ENCODE peak calls at places on chromosome 1, in four cellular contexts. F, Y, K and A are unnamed samples.

GRCh38 chr1:180901221-180901990 is 11.3 kb upstream of the KIAA1614 start:
- DNase-seq in F (no peak), Y (no peak), K (no peak), A (no peak)

GRCh38 chr1:84668185-84668584 is 22.1 kb downstream of the SSX2IP start:
- DNase-seq in F (peak; percentile 56), Y (no peak), K (peak; percentile 28), A (no peak)

GRCh38 chr1:100622966-100623762 is 85.2 kb downstream of the GPR88 start:
- DNase-seq in F (no peak), Y (no peak), K (peak; percentile 93), A (peak; percentile 71)

GRCh38 chr1:12244078-12244477 is 14.2 kb downstream of the VPS13D start:
- DNase-seq in F (no peak), Y (no peak), K (peak; percentile 37), A (no peak)

GRCh38 chr1:7384121-7384520 is 387.0 kb upstream of the VAMP3 start:
- DNase-seq in F (no peak), Y (no peak), K (no peak), A (no peak)

GRCh38 chr1:3790501-3790923 is 5.8 kb downstream of the LRRC47 start:
- DNase-seq in F (no peak), Y (no peak), K (no peak), A (no peak)

GRCh38 chr1:209861242-209861641 is 33.5 kb downstream of the UTP25 start:
- DNase-seq in F (no peak), Y (no peak), K (no peak), A (no peak)

GRCh38 chr1:239856924-239857323 is 234.8 kb upstream of the FMN2 start:
- DNase-seq in F (no peak), Y (no peak), K (no peak), A (no peak)

GRCh38 chr1:14390816-14391215 is 207.7 kb upstream of the KAZN start:
- DNase-seq in F (no peak), Y (no peak), K (no peak), A (no peak)

GRCh38 chr1:161069731-161070270 is at the start of gene ARHGAP30:
- DNase-seq in F (peak; percentile 96), Y (peak; percentile 90), K (no peak), A (no peak)
- H3K4me3 ChIP-seq in F (peak within 1 kb of the TSS; percentile 97), Y (peak within 1 kb of the TSS; percentile 54), K (no peak within 1 kb of the TSS), A (no peak within 1 kb of the TSS)

DNA sequence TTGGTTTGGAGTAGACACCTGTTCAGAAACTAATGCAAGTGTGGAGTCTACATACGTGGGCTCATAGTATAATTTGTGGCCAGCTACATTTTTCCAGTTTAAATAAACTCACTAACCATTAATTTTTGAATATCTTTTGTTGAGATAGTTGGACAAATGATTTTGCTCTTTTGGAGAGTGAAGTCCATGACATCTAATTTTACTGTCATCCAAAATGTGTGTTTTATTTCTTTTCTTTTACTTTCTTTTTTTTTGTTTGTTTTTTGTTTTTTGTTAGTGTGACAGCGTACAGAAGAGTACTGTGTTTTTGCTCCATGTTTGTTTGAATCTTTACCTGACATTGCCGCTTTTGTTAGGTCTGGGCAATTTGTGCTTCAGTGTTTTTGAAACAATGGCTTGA is 5.0 kb downstream of the RBM15 start:
- DNase-seq in F (no peak), Y (no peak), K (no peak), A (no peak)
- H3K4me1 ChIP-seq in F (peaks cover 87% of the 10 kb centered on the region), Y (peaks cover 83% of the 10 kb centered on the region), K (peaks cover 62% of the 10 kb centered on the region), A (peaks cover 67% of the 10 kb centered on the region)

GRCh38 chr1:160565568-160565967 is 13.7 kb downstream of the CD84 start:
- DNase-seq in F (no peak), Y (no peak), K (no peak), A (no peak)
- H3K4me3 ChIP-seq in F (no peak overlapping the region), Y (no peak overlapping the region), K (no peak overlapping the region), A (no peak overlapping the region)

DNA sequence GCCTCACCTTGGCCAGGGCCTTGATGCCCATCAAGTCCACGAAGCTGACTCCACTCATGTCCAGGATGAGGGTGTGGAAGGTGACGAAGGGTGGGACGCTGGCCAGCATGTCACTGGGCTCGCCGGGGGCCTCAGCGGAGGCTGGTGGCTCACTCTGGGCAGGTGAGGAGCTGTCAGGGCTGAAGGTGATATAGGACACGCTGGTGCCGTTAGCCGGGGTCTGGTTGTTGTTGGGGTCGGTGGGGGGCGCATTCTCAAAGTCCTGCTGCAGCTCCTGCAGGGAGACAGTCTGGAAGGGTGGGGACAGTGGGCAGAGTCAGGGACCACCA is 21.7 kb downstream of the SLC26A9 start:
- DNase-seq in F (no peak), Y (no peak), K (no peak), A (no peak)
- H3K4me1 ChIP-seq in F (no peaks in the 10 kb centered on the region), Y (peaks cover 15% of the 10 kb centered on the region), K (peaks cover 12% of the 10 kb centered on the region), A (peaks cover 26% of the 10 kb centered on the region)

GRCh38 chr1:53448241-53448841 is 10.9 kb upstream of the DMRTB1 start:
- DNase-seq in F (no peak), Y (no peak), K (no peak), A (no peak)
- H3K4me3 ChIP-seq in F (no peak overlapping the region), Y (no peak overlapping the region), K (no peak overlapping the region), A (no peak overlapping the region)

GRCh38 chr1:203276916-203277535 is 28.3 kb upstream of the BTG2 start:
- DNase-seq in F (peak; percentile 40), Y (peak; percentile 65), K (no peak), A (no peak)

GRCh38 chr1:203273869-203274602 is 31.3 kb upstream of the BTG2 start:
- DNase-seq in F (peak; percentile 82), Y (peak; percentile 80), K (no peak), A (no peak)

GRCh38 chr1:203274603-203275381 is 30.5 kb upstream of the BTG2 start:
- DNase-seq in F (no peak), Y (peak; percentile 43), K (no peak), A (peak; percentile 9)

GRCh38 chr1:203276408-203276807 is 28.9 kb upstream of the BTG2 start:
- DNase-seq in F (peak; percentile 32), Y (no peak), K (no peak), A (no peak)

DNA sequence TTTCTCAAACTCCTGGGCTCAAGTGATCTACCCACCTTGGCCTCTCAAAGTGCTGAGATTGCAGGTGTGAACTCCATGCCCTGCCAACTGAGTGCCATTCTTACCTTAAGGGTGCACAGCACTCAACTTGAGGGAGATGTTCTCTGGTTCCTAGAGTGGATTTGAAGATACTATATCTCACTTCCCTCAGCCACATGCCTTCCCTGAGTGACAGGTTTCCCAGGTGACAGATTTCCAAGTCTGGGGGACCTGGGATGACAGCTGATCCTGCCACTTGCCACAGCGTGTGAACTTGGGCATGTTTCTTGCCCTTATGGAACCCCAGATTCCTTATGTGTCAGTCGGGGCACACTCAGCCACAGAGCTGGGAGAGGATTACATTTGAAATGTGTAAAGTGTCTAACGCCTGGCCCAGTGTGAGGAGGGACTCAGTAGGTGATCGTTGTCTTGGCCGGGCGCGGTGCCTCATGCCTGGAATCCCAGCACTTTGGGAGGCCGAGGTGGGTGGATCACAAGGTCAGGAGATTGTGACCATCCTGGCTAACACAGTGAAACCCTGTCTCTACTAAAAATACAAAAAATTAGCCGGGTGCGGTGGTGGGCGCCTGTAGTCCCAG is 29.6 kb upstream of the BTG2 start:
- DNase-seq in F (no peak), Y (peak; percentile 52), K (no peak), A (no peak)
- H3K4me1 ChIP-seq in F (peaks cover 73% of the 10 kb centered on the region), Y (peaks cover 56% of the 10 kb centered on the region), K (peaks cover 15% of the 10 kb centered on the region), A (peaks cover 35% of the 10 kb centered on the region)